ENCODE peak calls at places on chromosomes 5 and 9, in five cellular contexts. Q, V, T, E and Y are unnamed samples.

GRCh38 chr5:10594591-10595210 is 30.8 kb downstream of the ANKRD33B start:
- DNase-seq in Q (no peak), V (peak; percentile 79), T (no peak), E (no peak), Y (peak; percentile 59)

GRCh38 chr9:121601234-121601633 is 50.2 kb upstream of the DAB2IP start:
- DNase-seq in Q (no peak), V (no peak), T (no peak), E (no peak), Y (no peak)

GRCh38 chr5:149024978-149025377 is 37.9 kb downstream of the SH3TC2 start:
- DNase-seq in Q (no peak), V (no peak), T (no peak), E (no peak), Y (no peak)

GRCh38 chr5:130995254-130995515 is 169.9 kb downstream of the HINT1 start:
- DNase-seq in Q (no peak), V (no peak), T (no peak), E (no peak), Y (no peak)

GRCh38 chr5:69136296-69136695 is 30.7 kb upstream of the CCNB1 start:
- DNase-seq in Q (no peak), V (no peak), T (no peak), E (no peak), Y (no peak)

GRCh38 chr5:76294573-76294972 is 108.5 kb upstream of the IQGAP2 start:
- DNase-seq in Q (no peak), V (no peak), T (no peak), E (no peak), Y (no peak)

GRCh38 chr9:4327504-4328191 is 27.8 kb upstream of the GLIS3 start:
- DNase-seq in Q (no peak), V (peak; percentile 84), T (no peak), E (no peak), Y (no peak)

GRCh38 chr5:135324160-135324559 is 74.9 kb downstream of the MACROH2A1 start:
- DNase-seq in Q (no peak), V (no peak), T (no peak), E (no peak), Y (no peak)

GRCh38 chr5:3601929-3602712 is 6.5 kb downstream of the IRX1 start:
- DNase-seq in Q (no peak), V (peak; percentile 41), T (no peak), E (no peak), Y (no peak)

GRCh38 chr5:17748196-17748595 is 113.9 kb downstream of the TAF11L14 start:
- DNase-seq in Q (no peak), V (no peak), T (no peak), E (no peak), Y (no peak)

GRCh38 chr5:134561871-134562296 is 36.4 kb downstream of the JADE2 start:
- DNase-seq in Q (no peak), V (peak; percentile 85), T (peak; percentile 77), E (no peak), Y (no peak)

GRCh38 chr5:127696688-127697087 is 6.5 kb upstream of the CCDC192 start:
- DNase-seq in Q (no peak), V (peak; percentile 87), T (no peak), E (no peak), Y (no peak)

GRCh38 chr5:50867140-50867539 is 200.7 kb downstream of the PARP8 start:
- DNase-seq in Q (no peak), V (no peak), T (no peak), E (no peak), Y (no peak)

GRCh38 chr9:38119570-38119969 is 50.5 kb upstream of the SHB start:
- DNase-seq in Q (no peak), V (peak; percentile 10), T (no peak), E (no peak), Y (no peak)

GRCh38 chr5:115414406-115415142 is 118.1 kb upstream of the CCDC112 start:
- DNase-seq in Q (no peak), V (peak; percentile 94), T (no peak), E (no peak), Y (no peak)

GRCh38 chr9:94593459-94594345 is at the start of gene FBP2:
- DNase-seq in Q (no peak), V (no peak), T (no peak), E (no peak), Y (no peak)

GRCh38 chr5:102545175-102545574 is 46.4 kb upstream of the SLCO6A1 start:
- DNase-seq in Q (no peak), V (no peak), T (peak; percentile 64), E (no peak), Y (no peak)
- TF ChIP-seq CTCF in Q (no peak), V (peak; percentile 32), T (peak; percentile 53), E (no peak), Y (peak; percentile 55)

GRCh38 chr9:130933114-130934046 is 5.7 kb downstream of the FIBCD1 start:
- DNase-seq in Q (peak; percentile 32), V (peak; percentile 83), T (no peak), E (no peak), Y (no peak)

GRCh38 chr9:130930804-130931349 is 8.2 kb downstream of the FIBCD1 start:
- DNase-seq in Q (peak; percentile 45), V (no peak), T (no peak), E (no peak), Y (no peak)

GRCh38 chr9:130934246-130934645 is 4.8 kb downstream of the FIBCD1 start:
- DNase-seq in Q (peak; percentile 29), V (no peak), T (no peak), E (no peak), Y (no peak)

GRCh38 chr9:130931508-130932150 is 7.4 kb downstream of the FIBCD1 start:
- DNase-seq in Q (no peak), V (no peak), T (no peak), E (no peak), Y (no peak)

GRCh38 chr9:130932220-130933069 is 6.6 kb downstream of the FIBCD1 start:
- DNase-seq in Q (peak; percentile 45), V (no peak), T (no peak), E (no peak), Y (no peak)
- TF ChIP-seq CTCF in Q (no peak), V (peak; percentile 38), T (no peak), E (no peak), Y (peak; percentile 14)

DNA sequence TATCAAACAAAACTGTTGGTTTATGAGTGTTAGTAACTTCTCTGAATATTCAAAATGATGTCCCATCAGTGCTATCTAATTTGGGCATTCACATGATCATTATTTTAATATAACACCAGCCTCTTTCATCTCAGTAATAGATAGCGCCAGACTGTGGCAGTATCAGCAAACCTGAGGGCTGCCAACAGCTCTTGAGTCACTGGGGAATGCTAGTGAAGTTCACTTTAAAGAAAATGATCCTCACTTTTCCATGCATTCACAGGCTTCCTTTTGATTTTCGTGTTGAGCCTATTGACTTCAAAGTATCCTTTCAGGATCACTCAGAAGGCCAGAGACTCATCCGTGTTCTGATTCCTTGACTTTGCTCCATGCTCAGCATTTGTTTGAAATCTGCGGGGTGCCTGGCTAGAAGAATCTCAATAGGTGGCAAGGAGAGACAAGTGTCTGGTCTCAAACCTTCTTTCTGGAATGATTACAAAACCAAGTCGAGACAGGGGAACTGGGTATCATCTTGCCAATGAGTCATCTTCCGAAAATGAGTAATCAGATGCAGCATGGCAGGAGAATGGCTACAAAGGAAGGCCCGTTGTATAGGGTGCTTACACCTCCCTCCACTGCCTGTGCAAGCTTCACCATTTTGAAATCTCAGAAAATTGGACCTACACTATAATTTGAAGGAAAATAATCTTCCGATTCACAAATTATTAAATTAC is 509.1 kb downstream of the RASEF start:
- DNase-seq in Q (no peak), V (peak; percentile 28), T (no peak), E (no peak), Y (no peak)
- TF ChIP-seq CTCF in Q (no peak), V (no peak), T (no peak), E (no peak), Y (no peak)

GRCh38 chr5:36078430-36078829 is 11.7 kb upstream of the UGT3A2 start:
- DNase-seq in Q (no peak), V (no peak), T (no peak), E (no peak), Y (no peak)

GRCh38 chr5:36068751-36069281 is 2.1 kb upstream of the UGT3A2 start:
- DNase-seq in Q (no peak), V (no peak), T (no peak), E (no peak), Y (no peak)

GRCh38 chr5:36079200-36079761 is 12.6 kb upstream of the UGT3A2 start:
- DNase-seq in Q (no peak), V (peak; percentile 27), T (peak; percentile 44), E (no peak), Y (no peak)

GRCh38 chr5:36070687-36071571 is 4.2 kb upstream of the UGT3A2 start:
- DNase-seq in Q (peak; percentile 64), V (no peak), T (no peak), E (no peak), Y (no peak)

DNA sequence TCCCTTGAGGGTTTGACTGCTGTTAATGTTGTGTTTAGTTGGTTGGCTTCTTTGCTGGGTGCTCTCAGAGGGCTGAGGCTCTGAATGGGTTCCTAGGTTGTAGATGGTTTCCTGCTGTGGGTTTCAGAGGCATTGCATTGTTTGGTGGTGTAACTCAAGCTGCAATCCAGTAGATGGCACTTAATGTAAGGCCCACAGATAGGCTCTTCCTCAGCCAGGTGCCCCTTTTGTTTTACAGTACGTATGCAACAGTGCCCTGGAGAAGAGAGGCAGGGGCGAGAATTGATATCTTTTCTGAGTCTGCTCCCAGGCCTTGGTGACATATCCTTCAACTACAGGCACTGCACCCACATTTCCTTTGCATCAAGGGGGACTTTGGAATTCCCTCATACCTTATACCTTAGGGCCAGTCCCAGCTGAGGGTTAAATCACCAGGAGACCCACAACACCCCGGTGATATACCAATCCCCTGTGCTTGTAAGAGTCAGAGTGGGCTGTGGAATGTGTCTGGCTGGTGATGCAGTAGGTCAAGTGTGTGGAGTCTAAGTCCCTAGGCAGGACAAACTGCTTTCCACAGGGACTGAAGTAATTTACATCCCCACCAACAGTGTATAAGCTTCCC is 7.0 kb upstream of the UGT3A2 start:
- DNase-seq in Q (no peak), V (no peak), T (no peak), E (no peak), Y (no peak)
- TF ChIP-seq CTCF in Q (no peak), V (peak; percentile 21), T (no peak), E (no peak), Y (no peak)

GRCh38 chr5:7015586-7016256 is 302.5 kb downstream of the TENT4A start:
- DNase-seq in Q (no peak), V (no peak), T (peak; percentile 10), E (no peak), Y (no peak)
- TF ChIP-seq CTCF in Q (no peak), V (no peak), T (no peak), E (no peak), Y (peak; percentile 54)

DNA sequence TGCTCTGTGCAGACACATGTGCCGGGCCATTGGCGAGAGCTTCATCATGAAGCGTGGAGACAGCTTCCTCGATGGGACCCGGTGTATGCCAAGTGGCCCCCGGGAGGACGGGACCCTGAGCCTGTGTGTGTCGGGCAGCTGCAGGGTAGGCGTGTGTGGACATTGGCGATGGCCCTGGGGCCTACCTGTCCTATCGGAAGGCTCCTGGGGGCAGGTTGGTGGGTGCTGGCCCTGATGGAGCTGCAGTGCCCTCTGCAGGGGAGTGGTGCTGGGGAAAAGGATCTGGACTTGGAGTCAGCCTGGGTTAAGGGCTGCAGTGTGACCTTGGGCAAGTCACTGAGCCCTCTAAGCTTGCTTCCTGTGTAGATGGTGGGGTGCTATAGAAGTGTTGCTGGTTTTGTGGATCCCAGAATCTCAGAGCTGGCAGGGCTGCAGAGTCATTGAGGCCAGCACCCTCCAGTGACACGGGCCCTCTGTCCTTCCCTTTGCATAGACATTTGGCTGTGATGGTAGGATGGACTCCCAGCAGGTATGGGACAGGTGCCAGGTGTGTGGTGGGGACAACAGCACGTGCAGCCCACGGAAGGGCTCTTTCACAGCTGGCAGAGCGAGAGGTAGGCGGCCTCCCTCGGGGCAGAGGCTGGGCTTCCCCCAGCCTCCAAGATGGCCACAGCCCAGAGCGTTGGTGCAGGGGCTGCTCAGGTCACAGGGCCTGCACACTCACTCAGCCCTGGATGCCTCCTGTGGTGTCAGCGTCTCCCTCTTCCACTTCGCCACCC is 15.8 kb downstream of the ADAMTS13 start:
- DNase-seq in Q (no peak), V (no peak), T (no peak), E (no peak), Y (no peak)
- TF ChIP-seq CTCF in Q (no peak), V (peak; percentile 23), T (no peak), E (no peak), Y (no peak)